ENCODE peak calls at places on chromosome 11, in six cellular contexts. K, Q, U, N, F and Y are unnamed samples.

GRCh38 chr11:72239849-72240460 is 4.0 kb downstream of the PHOX2A start:
- DNase-seq in K (no peak), Q (no peak), U (no peak), N (no peak), F (no peak), Y (no peak)

GRCh38 chr11:120839201-120839600 is 184.7 kb upstream of the TBCEL start:
- DNase-seq in K (no peak), Q (no peak), U (no peak), N (no peak), F (no peak), Y (no peak)

GRCh38 chr11:45332486-45332934 is 46.4 kb upstream of the SYT13 start:
- DNase-seq in K (no peak), Q (peak; percentile 21), U (peak; percentile 18), N (no peak), F (peak; percentile 36), Y (peak; percentile 56)

GRCh38 chr11:129192150-129192549 is at the start of gene ARHGAP32:
- DNase-seq in K (no peak), Q (no peak), U (peak; percentile 11), N (peak; percentile 34), F (peak; percentile 7), Y (no peak)

GRCh38 chr11:82682003-82682751 is 51.5 kb downstream of the FAM181B start:
- DNase-seq in K (no peak), Q (peak; percentile 77), U (peak; percentile 63), N (no peak), F (peak; percentile 69), Y (peak; percentile 72)

GRCh38 chr11:103920449-103920848 is 116.0 kb upstream of the DDI1 start:
- DNase-seq in K (no peak), Q (no peak), U (no peak), N (no peak), F (no peak), Y (no peak)

GRCh38 chr11:67311556-67312082 is 8.3 kb downstream of the SSH3 start:
- DNase-seq in K (no peak), Q (no peak), U (no peak), N (peak; percentile 20), F (no peak), Y (no peak)

GRCh38 chr11:69541501-69542313 is 60.2 kb downstream of the LINC01488 start:
- DNase-seq in K (no peak), Q (no peak), U (no peak), N (no peak), F (peak; percentile 71), Y (no peak)

GRCh38 chr11:15926071-15926470 is 430.3 kb downstream of the SOX6 start:
- DNase-seq in K (no peak), Q (no peak), U (no peak), N (no peak), F (no peak), Y (no peak)